ENCODE peak calls at places on chromosome 20, in seven cellular contexts. P, K, G, J, S, M and Z are unnamed samples.

GRCh38 chr20:62236674-62236996 is 1.7 kb upstream of the OSBPL2 start:
- DNase-seq in P (no peak), K (no peak), G (no peak), J (no peak), S (no peak), M (no peak), Z (no peak)

GRCh38 chr20:24987244-24987643 is 5.3 kb downstream of the APMAP start:
- DNase-seq in P (no peak), K (no peak), G (no peak), J (peak; percentile 29), S (no peak), M (no peak), Z (no peak)

GRCh38 chr20:46255440-46256104 is 52.7 kb downstream of the CDH22 start:
- DNase-seq in P (peak; percentile 87), K (peak; percentile 69), G (peak; percentile 31), J (peak; percentile 65), S (no peak), M (peak; percentile 93), Z (no peak)

GRCh38 chr20:5513975-5514516 is 197.3 kb upstream of the PROKR2 start:
- DNase-seq in P (peak; percentile 49), K (no peak), G (peak; percentile 88), J (no peak), S (no peak), M (no peak), Z (no peak)

GRCh38 chr20:22974354-22974753 is 60.8 kb upstream of the SSTR4 start:
- DNase-seq in P (peak; percentile 12), K (no peak), G (peak; percentile 60), J (no peak), S (no peak), M (peak; percentile 55), Z (no peak)

GRCh38 chr20:2331092-2331491 is 35.3 kb downstream of the TGM3 start:
- DNase-seq in P (no peak), K (no peak), G (no peak), J (no peak), S (no peak), M (no peak), Z (no peak)

GRCh38 chr20:11159728-11160127 is 485.9 kb upstream of the JAG1 start:
- DNase-seq in P (peak; percentile 13), K (no peak), G (no peak), J (peak; percentile 26), S (peak; percentile 23), M (no peak), Z (no peak)

GRCh38 chr20:41443667-41444066 is 77.0 kb upstream of the EMILIN3 start:
- DNase-seq in P (no peak), K (no peak), G (no peak), J (no peak), S (no peak), M (no peak), Z (no peak)

GRCh38 chr20:40265872-40266533 is 423.0 kb downstream of the MAFB start:
- DNase-seq in P (peak; percentile 35), K (no peak), G (peak; percentile 23), J (no peak), S (no peak), M (peak; percentile 39), Z (peak; percentile 74)

GRCh38 chr20:10876558-10876957 is 202.8 kb upstream of the JAG1 start:
- DNase-seq in P (no peak), K (no peak), G (no peak), J (no peak), S (no peak), M (no peak), Z (no peak)

DNA sequence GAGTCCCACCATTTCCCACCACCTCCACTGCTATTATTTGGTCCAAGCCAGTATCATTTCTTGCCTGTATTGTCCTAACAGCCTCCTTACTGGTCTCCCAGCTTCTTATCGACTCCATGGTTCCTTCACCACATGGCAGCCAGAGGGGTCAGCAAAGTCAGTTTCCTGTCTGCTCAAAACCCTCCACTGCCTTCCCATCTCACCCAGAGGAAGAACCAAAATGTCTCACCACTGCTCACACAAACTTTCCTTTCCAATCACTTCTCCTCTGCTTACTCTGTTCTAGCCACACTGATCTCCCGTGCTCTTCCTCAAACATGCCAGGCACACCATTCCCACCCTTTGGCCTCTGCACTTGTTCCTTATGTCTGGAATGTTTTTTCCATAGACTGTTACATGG is 39.7 kb downstream of the BCL2L1 start:
- DNase-seq in P (no peak), K (no peak), G (no peak), J (no peak), S (no peak), M (no peak), Z (no peak)
- H3K4me1 ChIP-seq in P (peaks cover 19% of the 10 kb centered on the region), K (peaks cover 14% of the 10 kb centered on the region), G (peaks cover 99% of the 10 kb centered on the region), J (peaks cover 73% of the 10 kb centered on the region), S (peaks cover 32% of the 10 kb centered on the region), M (peaks cover 57% of the 10 kb centered on the region), Z (peaks cover 74% of the 10 kb centered on the region)

DNA sequence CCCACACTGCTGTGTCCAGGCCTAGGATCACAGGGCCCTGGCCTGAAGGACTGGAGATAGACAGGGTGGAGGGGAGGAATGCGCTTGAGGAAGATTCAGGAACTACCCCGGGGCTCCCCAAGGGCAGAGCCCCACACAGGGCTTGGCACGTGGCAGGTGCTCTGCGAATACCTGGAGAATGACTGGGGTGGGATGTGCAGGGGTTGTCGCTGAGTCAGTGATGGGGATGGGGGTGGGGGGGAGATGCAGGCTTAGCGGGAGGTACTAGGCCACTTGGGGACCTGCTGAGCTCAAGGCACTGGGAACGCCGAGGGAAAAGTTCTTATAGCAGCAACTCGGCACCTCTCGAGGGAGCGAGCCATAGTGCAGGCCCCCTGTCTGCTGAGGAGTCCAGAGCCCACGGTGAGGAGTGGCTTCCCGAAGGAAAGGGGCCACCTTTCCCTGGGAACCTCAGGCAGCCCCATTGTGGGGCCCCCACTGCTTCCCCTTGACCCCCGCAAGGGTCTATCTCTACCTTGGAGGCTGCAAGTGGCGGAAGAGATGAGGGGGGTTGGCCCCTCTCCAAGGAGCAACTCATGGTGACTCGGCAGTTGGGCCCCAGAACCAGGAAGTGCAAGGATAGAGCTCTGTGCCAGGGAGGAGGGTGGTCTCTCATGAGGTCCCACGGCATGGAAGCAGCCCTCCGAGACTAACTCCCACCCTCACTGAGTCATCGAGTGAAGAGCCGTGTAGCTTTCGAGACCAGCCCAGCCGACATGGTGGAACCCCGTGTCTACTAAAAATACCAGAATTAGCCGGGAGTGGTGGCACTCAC is 33.1 kb downstream of the SRC start:
- DNase-seq in P (no peak), K (peak; percentile 31), G (peak; percentile 95), J (peak; percentile 61), S (no peak), M (peak; percentile 51), Z (no peak)
- TF ChIP-seq EP300 in P (no peak), K (no peak), G (peak; percentile 72), J (no peak), S (no peak), M (no peak), Z (no peak)

GRCh38 chr20:7078804-7079203 is 311.3 kb downstream of the BMP2 start:
- DNase-seq in P (no peak), K (no peak), G (no peak), J (no peak), S (no peak), M (no peak), Z (no peak)
- H3K4me3 ChIP-seq in P (no peak overlapping the region), K (no peak overlapping the region), G (no peak overlapping the region), J (no peak overlapping the region), S (no peak overlapping the region), M (no peak overlapping the region), Z (no peak overlapping the region)

DNA sequence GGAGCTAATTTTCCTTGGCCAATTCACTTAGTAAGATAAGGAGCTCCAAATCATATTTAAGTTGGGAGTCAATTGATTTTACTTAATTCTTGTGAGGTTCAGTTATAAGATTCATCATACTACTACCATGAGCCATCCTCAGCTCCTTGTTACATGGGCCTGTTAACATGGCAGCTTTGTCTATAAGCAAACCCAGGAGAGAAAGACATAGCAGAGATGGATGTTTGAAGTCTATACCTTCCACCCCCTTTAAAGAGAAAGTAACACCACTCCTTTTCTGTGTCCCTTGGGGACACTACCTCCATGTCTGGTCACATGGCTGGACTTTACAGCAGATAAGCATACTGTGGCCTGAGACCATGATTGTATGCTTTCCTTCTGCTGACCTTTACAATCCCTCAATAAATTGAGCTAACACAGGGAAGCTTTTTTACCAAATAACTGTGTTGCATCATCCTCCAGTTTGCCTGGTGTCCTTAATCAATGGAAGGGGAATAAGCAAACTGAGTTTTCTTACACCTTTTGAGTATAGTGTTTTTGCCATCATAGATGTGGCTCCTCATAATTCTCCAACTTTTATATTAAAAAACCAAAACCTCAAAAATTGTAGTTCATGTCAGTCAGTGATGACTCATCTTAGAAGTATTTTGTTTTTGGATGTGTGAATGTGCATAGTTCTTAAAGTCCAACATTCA is 9.8 kb upstream of the ZNFX1 start:
- DNase-seq in P (no peak), K (no peak), G (no peak), J (no peak), S (no peak), M (no peak), Z (no peak)
- H3K4me1 ChIP-seq in P (no peaks in the 10 kb centered on the region), K (no peaks in the 10 kb centered on the region), G (peaks cover 69% of the 10 kb centered on the region), J (peaks cover 41% of the 10 kb centered on the region), S (peaks cover 12% of the 10 kb centered on the region), M (peaks cover 20% of the 10 kb centered on the region), Z (peaks cover 27% of the 10 kb centered on the region)

DNA sequence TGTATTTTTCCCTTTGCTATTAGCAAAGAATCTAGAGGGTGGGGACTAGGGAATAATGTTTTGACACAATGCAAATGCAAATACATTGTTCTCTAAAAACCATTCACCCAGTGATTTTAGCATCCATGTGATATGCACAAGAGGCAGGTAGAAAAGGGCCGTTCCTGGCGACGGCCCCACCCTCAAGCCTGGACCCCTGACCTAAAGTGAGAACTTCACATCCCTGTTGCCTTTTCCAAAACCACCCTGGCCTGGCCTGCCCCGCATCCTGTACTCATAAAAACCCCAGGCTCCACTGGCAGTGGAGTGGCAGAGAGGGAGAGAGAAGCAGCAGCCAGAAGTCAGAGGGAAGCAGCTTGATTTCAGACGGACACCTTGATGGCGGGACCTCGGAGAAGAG is 48.5 kb downstream of the MAP1LC3A start:
- DNase-seq in P (no peak), K (no peak), G (no peak), J (no peak), S (no peak), M (no peak), Z (no peak)
- TF ChIP-seq EP300 in P (no peak), K (no peak), G (no peak), J (no peak), S (no peak), M (no peak), Z (no peak)

GRCh38 chr20:59993736-59994484 is 35.7 kb downstream of the CDH26 start:
- DNase-seq in P (no peak), K (no peak), G (no peak), J (no peak), S (no peak), M (no peak), Z (peak; percentile 50)
- H3K4me3 ChIP-seq in P (no peak overlapping the region), K (no peak overlapping the region), G (no peak overlapping the region), J (no peak overlapping the region), S (no peak overlapping the region), M (no peak overlapping the region), Z (peak overlapping the region; percentile 3)

DNA sequence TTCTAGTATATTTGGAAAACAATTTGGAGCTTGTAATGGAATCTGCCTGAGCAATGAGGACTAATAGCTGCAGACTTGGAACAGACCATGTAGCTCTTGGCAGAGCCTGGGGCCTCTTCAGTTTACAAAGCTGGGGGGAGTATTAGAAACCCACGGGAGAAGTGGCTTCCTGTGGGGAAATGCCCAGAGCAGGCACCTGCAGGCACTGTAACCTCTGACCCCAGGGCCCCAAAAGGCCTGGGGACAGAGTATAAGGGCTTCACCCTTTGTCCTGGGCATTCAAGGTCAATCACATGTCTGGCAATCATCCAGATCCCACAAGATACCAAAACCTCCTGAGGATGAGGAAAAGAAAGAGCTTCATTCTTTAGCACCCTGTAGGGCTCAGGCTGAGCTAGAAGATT is 19.4 kb downstream of the PKIG start:
- DNase-seq in P (peak; percentile 51), K (peak; percentile 83), G (no peak), J (no peak), S (no peak), M (no peak), Z (no peak)
- H3K4me1 ChIP-seq in P (peaks cover 46% of the 10 kb centered on the region), K (peaks cover 28% of the 10 kb centered on the region), G (peaks cover 8% of the 10 kb centered on the region), J (peaks cover 59% of the 10 kb centered on the region), S (peaks cover 17% of the 10 kb centered on the region), M (peaks cover 41% of the 10 kb centered on the region), Z (peaks cover 82% of the 10 kb centered on the region)